ENCODE peak calls at places on chromosomes 6 and 20, in six cellular contexts. S is GOT3, Q is osteoblast, C is ecto neural progenitor cell, N is HCEC 1CT, X is GDM1. Y is an unnamed sample.

GRCh38 chr6:5995705-5996686 is 10.7 kb downstream of the NRN1 start:
- DNase-seq in S (no peak), Q (peak), C (peak), N (peak), X (no peak), Y (no peak)

GRCh38 chr20:33516882-33517281 is 27.0 kb downstream of the CBFA2T2 start:
- DNase-seq in S (no peak), Q (no peak), C (no peak), N (no peak), X (no peak), Y (no peak)

GRCh38 chr20:44616604-44616964 is 34.2 kb downstream of the PKIG start:
- DNase-seq in S (no peak), Q (no peak), C (no peak), N (no peak), X (no peak), Y (no peak)

GRCh38 chr6:155274106-155274505 is 10.3 kb downstream of the CLDN20 start:
- DNase-seq in S (no peak), Q (no peak), C (no peak), N (peak), X (no peak), Y (peak)

GRCh38 chr20:23244207-23244915 is 106.2 kb upstream of the NXT1 start:
- DNase-seq in S (no peak), Q (no peak), C (peak), N (peak), X (no peak), Y (peak)

GRCh38 chr20:40293740-40294139 is 395.3 kb downstream of the MAFB start:
- DNase-seq in S (no peak), Q (no peak), C (no peak), N (no peak), X (no peak), Y (peak)

GRCh38 chr6:46903175-46903574 is 18.6 kb downstream of the ADGRF5 start:
- DNase-seq in S (no peak), Q (no peak), C (no peak), N (no peak), X (no peak), Y (no peak)

GRCh38 chr6:112562348-112563220 is 215.5 kb downstream of the RFPL4B start:
- DNase-seq in S (no peak), Q (no peak), C (no peak), N (no peak), X (no peak), Y (peak)

GRCh38 chr6:159103396-159104162 is 58.8 kb upstream of the TAGAP start:
- DNase-seq in S (no peak), Q (no peak), C (no peak), N (no peak), X (no peak), Y (no peak)

GRCh38 chr6:133377219-133377618 is 136.1 kb downstream of the EYA4 start:
- DNase-seq in S (no peak), Q (no peak), C (no peak), N (no peak), X (no peak), Y (no peak)